ENCODE peak calls at places on chromosomes 1 and 21, in six cellular contexts. T is activated CD8-positive, alpha-beta memory T cell treated with anti-CD3 and anti-CD28 coated beads, Interleukin-2, amount 50 U/mL, for 4 hours; L is Right ventricle myocardium superior; C is iPS-NIHi11; Q is ELF-1; W is NCI-H748 treated with DMSO at 0.1 percent for 48 hours. I is an unnamed sample.
A peak's percentile ranks its signal among the peaks of the same experiment; 100 is the strongest.

GRCh38 chr1:15355968-15356621 is 53.6 kb upstream of the EFHD2 start:
- DNase-seq in W (no peak), T (no peak), L (no peak), C (no peak), Q (peak; percentile 23), I (peak; percentile 74)

GRCh38 chr1:166859597-166859996 is 16.5 kb downstream of the TADA1 start:
- DNase-seq in Q (peak; percentile 42), L (no peak), W (no peak), C (no peak), T (no peak), I (no peak)

GRCh38 chr1:17186216-17186894 is 18.6 kb upstream of the PADI1 start:
- DNase-seq in C (no peak), L (no peak), W (no peak), Q (no peak), T (no peak), I (peak; percentile 33)

GRCh38 chr1:231355171-231355570 is 17.1 kb downstream of the SPRTN start:
- DNase-seq in Q (no peak), C (no peak), L (no peak), W (no peak), T (no peak), I (no peak)

GRCh38 chr1:26950602-26951001 is 9.7 kb downstream of the KDF1 start:
- DNase-seq in L (no peak), Q (no peak), C (no peak), W (no peak), T (no peak), I (no peak)

GRCh38 chr1:21625390-21626190 is 43.6 kb downstream of the RAP1GAP start:
- DNase-seq in Q (no peak), T (no peak), C (no peak), L (no peak), W (no peak), I (no peak)

GRCh38 chr1:158179301-158180041 is 1.2 kb upstream of the CD1D start:
- DNase-seq in T (no peak), C (no peak), L (no peak), W (no peak), Q (no peak), I (no peak)

GRCh38 chr1:158564608-158565007 is 5.8 kb downstream of the OR6P1 start:
- DNase-seq in C (no peak), T (no peak), W (no peak), Q (no peak), L (no peak), I (peak; percentile 51)

GRCh38 chr1:200530551-200531261 is 89.8 kb downstream of the KIF14 start:
- DNase-seq in W (no peak), T (peak; percentile 33), L (no peak), Q (no peak), C (no peak), I (no peak)

GRCh38 chr1:244768804-244769203 is 66.7 kb upstream of the COX20 start:
- DNase-seq in W (no peak), C (no peak), L (no peak), Q (peak; percentile 51), T (no peak), I (no peak)

GRCh38 chr1:174797398-174797797 is 202.3 kb upstream of the CACYBP start:
- DNase-seq in L (no peak), Q (no peak), C (no peak), W (no peak), T (no peak), I (no peak)

GRCh38 chr21:35015435-35016024 is 33.6 kb downstream of the RUNX1 start:
- DNase-seq in L (no peak), C (no peak), T (no peak), W (no peak), Q (no peak), I (no peak)

GRCh38 chr21:15671188-15671587 is 58.6 kb upstream of the USP25 start:
- DNase-seq in L (no peak), W (no peak), C (no peak), T (no peak), Q (no peak), I (no peak)

GRCh38 chr1:111359376-111359775 is 68.2 kb downstream of the OVGP1 start:
- DNase-seq in Q (peak; percentile 53), C (no peak), W (no peak), T (no peak), L (no peak), I (no peak)

GRCh38 chr1:165883056-165883455 is 55.6 kb downstream of the UCK2 start:
- DNase-seq in W (no peak), Q (peak; percentile 20), L (no peak), T (no peak), C (no peak), I (peak; percentile 64)

GRCh38 chr21:44901391-44902074 is 19.2 kb downstream of the ITGB2 start:
- DNase-seq in W (no peak), L (peak; percentile 26), Q (no peak), T (no peak), C (no peak), I (no peak)

GRCh38 chr1:57312869-57313268 is 111.0 kb downstream of the DAB1 start:
- DNase-seq in C (no peak), T (no peak), L (no peak), Q (no peak), W (no peak), I (no peak)

GRCh38 chr1:209648366-209648765 is 3.9 kb downstream of the LAMB3 start:
- DNase-seq in L (no peak), W (no peak), Q (no peak), T (no peak), C (no peak), I (no peak)

GRCh38 chr1:178497903-178498478 is 1.2 kb upstream of the CLEC20A start:
- DNase-seq in Q (no peak), W (no peak), C (no peak), L (no peak), T (no peak), I (no peak)

GRCh38 chr1:209672705-209673630 is 2.2 kb upstream of the G0S2 start:
- DNase-seq in L (no peak), W (no peak), C (no peak), Q (no peak), T (no peak), I (no peak)

GRCh38 chr1:225774276-225775147 is 3.1 kb upstream of the SRP9 start:
- DNase-seq in W (no peak), L (no peak), Q (no peak), C (no peak), T (no peak), I (no peak)

GRCh38 chr1:47703161-47703825 is 265.4 kb downstream of the FOXD2 start:
- DNase-seq in C (no peak), T (no peak), Q (no peak), W (no peak), L (no peak), I (peak; percentile 68)

GRCh38 chr1:115782571-115783281 is 14.2 kb upstream of the CASQ2 start:
- DNase-seq in C (peak; percentile 30), W (no peak), T (no peak), L (no peak), Q (peak; percentile 64), I (peak; percentile 91)

GRCh38 chr1:2271841-2272655 is 43.9 kb downstream of the SKI start:
- DNase-seq in W (no peak), C (no peak), T (no peak), Q (peak; percentile 79), L (no peak), I (no peak)

GRCh38 chr1:43373034-43373940 is 5.5 kb upstream of the ELOVL1 start:
- DNase-seq in Q (no peak), L (no peak), W (no peak), C (no peak), T (no peak), I (no peak)

GRCh38 chr1:59105548-59106507 is 191.1 kb upstream of the FGGY start:
- DNase-seq in L (no peak), Q (no peak), C (no peak), T (no peak), W (no peak), I (no peak)

GRCh38 chr1:220344745-220345144 is 72.5 kb upstream of the RAB3GAP2 start:
- DNase-seq in Q (no peak), L (no peak), C (no peak), W (no peak), T (no peak), I (no peak)

GRCh38 chr1:50620680-50621329 is 197.6 kb upstream of the DMRTA2 start:
- DNase-seq in Q (peak; percentile 38), W (peak; percentile 21), C (peak; percentile 51), L (no peak), T (no peak), I (peak; percentile 74)

GRCh38 chr1:172914517-172915144 is 136.1 kb downstream of the TNFSF18 start:
- DNase-seq in C (no peak), T (no peak), L (no peak), W (no peak), Q (no peak), I (no peak)

I was measured in islet precursor cell.